ENCODE peak calls at places on chromosome 18, in four cellular contexts. One of them, this sample, is unnamed.

GRCh38 chr18:3103576-3103975 is 90.6 kb upstream of the LPIN2 start:
- DNase-seq in GM23338: no peak
- DNase-seq in astrocyte of the spinal cord: no peak
- DNase-seq in sigmoid colon: no peak
- DNase-seq in this sample: peak

GRCh38 chr18:336753-337152 is 68.9 kb upstream of the THOC1 start:
- DNase-seq in GM23338: no peak
- DNase-seq in astrocyte of the spinal cord: no peak
- DNase-seq in sigmoid colon: no peak
- DNase-seq in this sample: no peak

GRCh38 chr18:54261894-54262293 is 7.4 kb upstream of the POLI start:
- DNase-seq in GM23338: no peak
- DNase-seq in astrocyte of the spinal cord: no peak
- DNase-seq in sigmoid colon: no peak
- DNase-seq in this sample: no peak

GRCh38 chr18:38751897-38752296 is 1186.3 kb upstream of the CELF4 start:
- DNase-seq in GM23338: peak
- DNase-seq in astrocyte of the spinal cord: no peak
- DNase-seq in sigmoid colon: no peak
- DNase-seq in this sample: no peak

GRCh38 chr18:45222200-45222599 is 393.1 kb upstream of the SLC14A2 start:
- DNase-seq in GM23338: no peak
- DNase-seq in astrocyte of the spinal cord: no peak
- DNase-seq in sigmoid colon: no peak
- DNase-seq in this sample: no peak

GRCh38 chr18:35713545-35713944 is 132.0 kb downstream of the GALNT1 start:
- DNase-seq in GM23338: no peak
- DNase-seq in astrocyte of the spinal cord: peak
- DNase-seq in sigmoid colon: no peak
- DNase-seq in this sample: peak

GRCh38 chr18:7084766-7085080 is 32.9 kb downstream of the LAMA1 start:
- DNase-seq in GM23338: no peak
- DNase-seq in astrocyte of the spinal cord: peak
- DNase-seq in sigmoid colon: no peak
- DNase-seq in this sample: peak

GRCh38 chr18:62128157-62128556 is 58.7 kb downstream of the PIGN start:
- DNase-seq in GM23338: no peak
- DNase-seq in astrocyte of the spinal cord: peak
- DNase-seq in sigmoid colon: no peak
- DNase-seq in this sample: peak

GRCh38 chr18:42181474-42181873 is 226.4 kb downstream of the PIK3C3 start:
- DNase-seq in GM23338: no peak
- DNase-seq in astrocyte of the spinal cord: no peak
- DNase-seq in sigmoid colon: no peak
- DNase-seq in this sample: no peak

GRCh38 chr18:23872701-23873550 is 141.6 kb upstream of the TTC39C start:
- DNase-seq in GM23338: peak
- DNase-seq in astrocyte of the spinal cord: no peak
- DNase-seq in sigmoid colon: no peak
- DNase-seq in this sample: no peak

GRCh38 chr18:65975536-65975935 is 224.7 kb downstream of the CDH7 start:
- DNase-seq in GM23338: no peak
- DNase-seq in astrocyte of the spinal cord: no peak
- DNase-seq in sigmoid colon: no peak
- DNase-seq in this sample: no peak

GRCh38 chr18:60649107-60649506 is 276.5 kb upstream of the MC4R start:
- DNase-seq in GM23338: no peak
- DNase-seq in astrocyte of the spinal cord: no peak
- DNase-seq in sigmoid colon: no peak
- DNase-seq in this sample: no peak

GRCh38 chr18:45415614-45416013 is 199.7 kb upstream of the SLC14A2 start:
- DNase-seq in GM23338: peak
- DNase-seq in astrocyte of the spinal cord: no peak
- DNase-seq in sigmoid colon: no peak
- DNase-seq in this sample: no peak

GRCh38 chr18:38909972-38910371 is 1344.4 kb upstream of the CELF4 start:
- DNase-seq in GM23338: no peak
- DNase-seq in astrocyte of the spinal cord: peak
- DNase-seq in sigmoid colon: no peak
- DNase-seq in this sample: no peak

GRCh38 chr18:11657554-11657953 is 31.5 kb upstream of the GNAL start:
- DNase-seq in GM23338: no peak
- DNase-seq in astrocyte of the spinal cord: no peak
- DNase-seq in sigmoid colon: no peak
- DNase-seq in this sample: no peak
- TF ChIP-seq CTCF in GM23338: no peak
- TF ChIP-seq CTCF in astrocyte of the spinal cord: no peak
- TF ChIP-seq CTCF in sigmoid colon: no peak
- TF ChIP-seq CTCF in this sample: no peak

GRCh38 chr18:32358075-32358474 is 112.6 kb downstream of the GAREM1 start:
- DNase-seq in GM23338: peak
- DNase-seq in astrocyte of the spinal cord: no peak
- DNase-seq in sigmoid colon: no peak
- DNase-seq in this sample: no peak
- TF ChIP-seq CTCF in GM23338: peak
- TF ChIP-seq CTCF in astrocyte of the spinal cord: no peak
- TF ChIP-seq CTCF in sigmoid colon: no peak
- TF ChIP-seq CTCF in this sample: no peak

GRCh38 chr18:76922107-76922506 is 99.8 kb downstream of the ZNF236 start:
- DNase-seq in GM23338: peak
- DNase-seq in astrocyte of the spinal cord: peak
- DNase-seq in sigmoid colon: no peak
- DNase-seq in this sample: peak
- TF ChIP-seq CTCF in GM23338: peak
- TF ChIP-seq CTCF in astrocyte of the spinal cord: peak
- TF ChIP-seq CTCF in sigmoid colon: peak
- TF ChIP-seq CTCF in this sample: peak

GRCh38 chr18:49849331-49850217 is 36.2 kb upstream of the ACAA2 start:
- DNase-seq in GM23338: peak
- DNase-seq in astrocyte of the spinal cord: peak
- DNase-seq in sigmoid colon: no peak
- DNase-seq in this sample: peak
- TF ChIP-seq CTCF in GM23338: no peak
- TF ChIP-seq CTCF in astrocyte of the spinal cord: no peak
- TF ChIP-seq CTCF in sigmoid colon: no peak
- TF ChIP-seq CTCF in this sample: no peak

GRCh38 chr18:56712761-56713160 is 61.6 kb downstream of the WDR7 start:
- DNase-seq in GM23338: no peak
- DNase-seq in astrocyte of the spinal cord: no peak
- DNase-seq in sigmoid colon: no peak
- DNase-seq in this sample: no peak

GRCh38 chr18:56715121-56715520 is 64.0 kb downstream of the WDR7 start:
- DNase-seq in GM23338: no peak
- DNase-seq in astrocyte of the spinal cord: no peak
- DNase-seq in sigmoid colon: no peak
- DNase-seq in this sample: no peak

GRCh38 chr18:56711706-56712445 is 60.7 kb downstream of the WDR7 start:
- DNase-seq in GM23338: no peak
- DNase-seq in astrocyte of the spinal cord: no peak
- DNase-seq in sigmoid colon: no peak
- DNase-seq in this sample: peak

GRCh38 chr18:56709463-56709862 is 58.3 kb downstream of the WDR7 start:
- DNase-seq in GM23338: peak
- DNase-seq in astrocyte of the spinal cord: peak
- DNase-seq in sigmoid colon: no peak
- DNase-seq in this sample: peak
- TF ChIP-seq CTCF in GM23338: peak
- TF ChIP-seq CTCF in astrocyte of the spinal cord: peak
- TF ChIP-seq CTCF in sigmoid colon: no peak
- TF ChIP-seq CTCF in this sample: peak

GRCh38 chr18:48939368-48940097 is 11.2 kb downstream of the SMAD7 start:
- DNase-seq in GM23338: peak
- DNase-seq in astrocyte of the spinal cord: peak
- DNase-seq in sigmoid colon: no peak
- DNase-seq in this sample: peak
- TF ChIP-seq CTCF in GM23338: no peak
- TF ChIP-seq CTCF in astrocyte of the spinal cord: no peak
- TF ChIP-seq CTCF in sigmoid colon: no peak
- TF ChIP-seq CTCF in this sample: no peak

GRCh38 chr18:46831434-46831833 is 74.6 kb upstream of the ST8SIA5 start:
- DNase-seq in GM23338: no peak
- DNase-seq in astrocyte of the spinal cord: no peak
- DNase-seq in sigmoid colon: no peak
- DNase-seq in this sample: no peak
- TF ChIP-seq CTCF in GM23338: no peak
- TF ChIP-seq CTCF in astrocyte of the spinal cord: no peak
- TF ChIP-seq CTCF in sigmoid colon: no peak
- TF ChIP-seq CTCF in this sample: no peak

DNA sequence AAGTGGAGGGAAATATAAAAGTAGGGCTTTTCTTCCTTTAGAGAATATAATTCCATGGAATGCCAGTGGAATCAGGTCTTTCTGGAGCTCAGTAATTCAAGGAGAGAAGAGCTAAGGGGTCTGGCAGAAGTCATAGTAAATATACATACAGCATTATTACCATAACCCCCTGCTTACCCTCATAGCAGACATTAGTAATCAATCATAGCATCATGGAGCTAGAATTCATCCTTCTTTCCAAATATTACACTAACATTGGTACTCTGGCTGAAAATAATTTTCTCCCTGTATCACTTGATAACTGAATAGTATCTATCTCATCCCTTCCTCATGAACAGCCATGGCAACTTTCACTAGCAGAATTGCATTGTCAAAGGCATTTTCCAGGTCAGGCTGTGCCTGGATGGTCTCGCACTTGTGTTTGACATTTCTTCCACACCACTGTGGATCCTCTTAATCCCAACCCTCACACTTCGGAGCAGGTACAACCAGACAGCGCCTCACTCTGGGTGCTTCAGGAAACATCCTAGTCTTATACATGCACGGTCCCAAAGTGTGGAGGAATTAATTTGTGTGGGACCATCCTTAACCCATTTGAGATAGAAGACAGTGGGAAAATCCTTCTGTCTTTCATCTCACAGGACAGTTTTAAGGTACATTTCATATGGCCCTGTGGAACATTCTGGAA is 84.2 kb upstream of the SEC11C start:
- DNase-seq in GM23338: peak
- DNase-seq in astrocyte of the spinal cord: no peak
- DNase-seq in sigmoid colon: no peak
- DNase-seq in this sample: peak
- TF ChIP-seq CTCF in GM23338: peak
- TF ChIP-seq CTCF in astrocyte of the spinal cord: peak
- TF ChIP-seq CTCF in sigmoid colon: no peak
- TF ChIP-seq CTCF in this sample: peak

GRCh38 chr18:25306671-25307070 is 45.3 kb downstream of the ZNF521 start:
- DNase-seq in GM23338: no peak
- DNase-seq in astrocyte of the spinal cord: peak
- DNase-seq in sigmoid colon: no peak
- DNase-seq in this sample: no peak

GRCh38 chr18:25305584-25305983 is 46.4 kb downstream of the ZNF521 start:
- DNase-seq in GM23338: no peak
- DNase-seq in astrocyte of the spinal cord: no peak
- DNase-seq in sigmoid colon: no peak
- DNase-seq in this sample: peak

GRCh38 chr18:25314824-25315223 is 37.1 kb downstream of the ZNF521 start:
- DNase-seq in GM23338: no peak
- DNase-seq in astrocyte of the spinal cord: no peak
- DNase-seq in sigmoid colon: no peak
- DNase-seq in this sample: no peak

GRCh38 chr18:25313274-25313673 is 38.7 kb downstream of the ZNF521 start:
- DNase-seq in GM23338: no peak
- DNase-seq in astrocyte of the spinal cord: no peak
- DNase-seq in sigmoid colon: no peak
- DNase-seq in this sample: no peak

GRCh38 chr18:25310045-25310444 is 41.9 kb downstream of the ZNF521 start:
- DNase-seq in GM23338: peak
- DNase-seq in astrocyte of the spinal cord: peak
- DNase-seq in sigmoid colon: no peak
- DNase-seq in this sample: peak
- TF ChIP-seq CTCF in GM23338: no peak
- TF ChIP-seq CTCF in astrocyte of the spinal cord: peak
- TF ChIP-seq CTCF in sigmoid colon: no peak
- TF ChIP-seq CTCF in this sample: no peak

GRCh38 chr18:70659026-70659726 is 370.3 kb downstream of the SOCS6 start:
- DNase-seq in GM23338: no peak
- DNase-seq in astrocyte of the spinal cord: peak
- DNase-seq in sigmoid colon: no peak
- DNase-seq in this sample: peak
- TF ChIP-seq CTCF in GM23338: no peak
- TF ChIP-seq CTCF in astrocyte of the spinal cord: no peak
- TF ChIP-seq CTCF in sigmoid colon: no peak
- TF ChIP-seq CTCF in this sample: no peak